ENCODE peak calls at places on chromosomes 2 and 18, in four cellular contexts. S is heart right ventricle, Q is fibroblast of lung, O is neural progenitor cell. K is an unnamed sample. For H3K36me3, the result is how much of the 10 kb centered on the place peaks cover.

GRCh38 chr2:95344208-95344570 is 47.0 kb downstream of the KCNIP3 start:
- DNase-seq in S (no peak), O (no peak), Q (no peak), K (no peak)

GRCh38 chr2:106575955-106576354 is 88.8 kb downstream of the CD8B2 start:
- DNase-seq in O (peak), Q (peak), S (peak), K (no peak)

GRCh38 chr2:95314964-95315611 is 17.9 kb downstream of the KCNIP3 start:
- DNase-seq in S (no peak), Q (peak), O (peak), K (peak)

GRCh38 chr2:217940261-217941220 is 62.3 kb downstream of the TNS1 start:
- DNase-seq in S (peak), Q (no peak), O (no peak), K (peak)

GRCh38 chr2:75465317-75465998 is 95.3 kb downstream of the EVA1A start:
- DNase-seq in O (peak), S (no peak), Q (peak), K (no peak)

GRCh38 chr2:180202591-180202990 is 195.5 kb upstream of the CWC22 start:
- DNase-seq in O (no peak), Q (peak), S (peak), K (no peak)

GRCh38 chr2:84906108-84906899 is 848 bp downstream of the TMSB10 start:
- DNase-seq in Q (no peak), S (peak), O (peak), K (peak)

GRCh38 chr2:109513749-109514588 is 99.8 kb downstream of the SEPTIN10 start:
- DNase-seq in S (no peak), O (no peak), Q (peak), K (no peak)

GRCh38 chr2:579961-580360 is 97.2 kb downstream of the TMEM18 start:
- DNase-seq in S (no peak), Q (no peak), O (no peak), K (peak)

GRCh38 chr2:119533560-119533959 is 9.3 kb upstream of the SCTR start:
- DNase-seq in S (no peak), Q (no peak), O (no peak), K (no peak)

GRCh38 chr2:119536707-119537106 is 7.5 kb upstream of the CFAP221 start:
- DNase-seq in O (no peak), Q (no peak), S (no peak), K (no peak)

GRCh38 chr2:119528036-119528435 is 3.8 kb upstream of the SCTR start:
- DNase-seq in Q (no peak), O (no peak), S (no peak), K (no peak)

GRCh38 chr2:119536209-119536608 is 8.0 kb upstream of the CFAP221 start:
- DNase-seq in Q (no peak), O (no peak), S (no peak), K (no peak)

DNA sequence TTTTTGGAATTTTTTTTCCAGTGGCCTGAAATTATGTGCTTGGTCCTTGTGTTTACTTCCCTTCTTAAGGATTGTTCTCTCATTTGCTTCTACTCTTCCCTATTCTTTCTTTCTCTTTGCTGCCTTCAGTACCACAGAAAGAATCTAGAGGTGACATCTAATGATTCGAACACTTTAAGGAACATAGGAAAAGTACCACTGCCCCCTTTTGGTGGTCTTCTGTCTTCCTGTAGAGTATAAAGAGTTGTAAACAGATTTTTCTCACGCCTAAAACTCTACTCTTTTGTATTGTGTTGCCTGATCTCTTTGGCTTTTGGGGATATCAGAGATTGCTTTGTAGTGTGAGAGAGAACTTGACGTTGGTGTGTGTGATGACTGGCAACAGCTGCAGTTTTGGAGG is 7.0 kb upstream of the SCTR start:
- DNase-seq in O (peak), S (no peak), Q (no peak), K (no peak)
- TF ChIP-seq CTCF in O (peak), S (no peak), Q (peak), K (no peak)

GRCh38 chr2:205746408-205746785 is 64.1 kb downstream of the NRP2 start:
- DNase-seq in S (no peak), Q (no peak), O (no peak), K (peak)

GRCh38 chr2:205748660-205749059 is 66.4 kb downstream of the NRP2 start:
- DNase-seq in O (no peak), Q (peak), S (no peak), K (no peak)

GRCh38 chr2:205751621-205752031 is 69.3 kb downstream of the NRP2 start:
- DNase-seq in Q (peak), O (no peak), S (no peak), K (no peak)

GRCh38 chr2:205747827-205748386 is 65.6 kb downstream of the NRP2 start:
- DNase-seq in S (no peak), Q (no peak), O (no peak), K (no peak)

GRCh38 chr2:205749078-205749477 is 66.8 kb downstream of the NRP2 start:
- DNase-seq in O (no peak), S (no peak), Q (no peak), K (no peak)
- H3K36me3 ChIP-seq in O (under half), S (half or more), Q (under half), K (under half)

GRCh38 chr2:220892018-220892634 is 680.0 kb downstream of the EPHA4 start:
- DNase-seq in S (no peak), O (no peak), Q (peak), K (no peak)
- TF ChIP-seq CTCF in S (no peak), O (no peak), Q (no peak), K (no peak)

GRCh38 chr2:105387225-105387624 is 11.6 kb downstream of the FHL2 start:
- DNase-seq in S (no peak), Q (peak), O (no peak), K (no peak)

GRCh38 chr2:105391058-105391627 is 7.7 kb downstream of the FHL2 start:
- DNase-seq in S (no peak), Q (peak), O (no peak), K (no peak)

GRCh38 chr2:105391763-105392662 is 6.8 kb downstream of the FHL2 start:
- DNase-seq in S (no peak), Q (peak), O (no peak), K (no peak)

GRCh38 chr2:105390454-105390853 is 8.4 kb downstream of the FHL2 start:
- DNase-seq in S (no peak), O (no peak), Q (no peak), K (no peak)

GRCh38 chr2:105388971-105389381 is 9.9 kb downstream of the FHL2 start:
- DNase-seq in Q (peak), O (no peak), S (no peak), K (no peak)
- H3K36me3 ChIP-seq in Q (under half), O (under half), S (under half), K (under half)

DNA sequence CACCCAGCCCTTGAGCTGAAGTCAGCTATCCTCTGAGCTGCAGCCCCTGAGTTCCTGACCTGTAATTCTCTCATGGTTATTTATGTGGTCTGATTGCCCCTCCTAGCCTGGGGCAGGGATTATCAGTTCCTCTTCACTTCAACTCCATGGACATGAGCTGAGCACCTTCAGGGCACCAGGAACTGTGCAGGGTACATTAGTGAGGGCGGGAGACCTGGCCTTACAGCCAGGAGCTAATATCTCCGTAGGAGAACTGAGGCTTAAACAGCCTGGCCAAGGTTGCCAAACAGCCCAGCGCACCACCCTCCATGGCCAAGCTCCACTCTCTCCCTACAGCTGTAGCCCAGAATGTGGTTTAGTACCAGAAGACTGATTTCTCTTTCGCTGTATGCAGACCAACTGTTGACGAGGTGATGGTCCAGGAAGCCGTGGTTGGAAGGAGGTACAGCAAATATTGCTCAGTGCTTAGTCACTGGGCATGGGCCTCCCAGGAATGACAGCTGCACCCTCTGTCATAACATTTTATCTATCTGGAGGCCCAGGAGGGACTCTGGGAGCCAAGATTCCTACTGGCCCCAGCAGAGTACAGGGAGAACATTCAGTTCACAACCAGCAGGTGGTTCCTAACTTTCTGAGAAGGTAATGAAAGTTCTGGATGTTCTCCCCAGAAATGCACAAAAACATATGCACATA is 228.7 kb upstream of the SIX2 start:
- DNase-seq in S (no peak), O (no peak), Q (peak), K (no peak)
- TF ChIP-seq CTCF in S (peak), O (no peak), Q (peak), K (no peak)

DNA sequence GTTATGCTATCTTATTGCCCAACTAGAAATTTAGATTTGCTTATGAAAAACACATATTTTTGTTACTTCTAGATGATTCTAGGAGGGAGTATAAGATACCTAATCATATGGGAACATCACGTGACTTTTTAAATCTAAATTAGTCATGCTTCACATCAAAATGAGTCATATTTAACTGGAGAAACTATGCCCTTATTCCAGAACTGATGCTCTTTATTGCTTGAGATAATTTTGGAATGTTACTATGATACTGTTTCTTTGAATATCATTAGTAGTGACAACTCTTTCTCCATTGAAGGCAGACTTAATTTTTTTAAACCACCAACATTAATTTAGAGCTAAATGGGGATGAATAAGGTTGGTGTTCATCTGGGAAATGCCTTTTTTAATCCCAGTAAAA is 19.9 kb upstream of the ELAC1 start:
- DNase-seq in S (no peak), O (no peak), Q (peak), K (no peak)
- H3K36me3 ChIP-seq in S (under half), O (under half), Q (under half), K (under half)

K was measured in upper lobe of left lung.